ENCODE peak calls at places on chromosomes 1 and 21, in five cellular contexts. One of them, this sample, is unnamed.

GRCh38 chr1:50774759-50775351 is 185.2 kb downstream of the FAF1 start:
- DNase-seq in ovary: no peak
- DNase-seq in IMR-90: peak
- DNase-seq in esophagus squamous epithelium: no peak
- DNase-seq in adrenal gland: no peak
- DNase-seq in this sample: no peak

GRCh38 chr1:117541003-117541402 is 64.8 kb upstream of the TENT5C start:
- DNase-seq in ovary: no peak
- DNase-seq in IMR-90: no peak
- DNase-seq in esophagus squamous epithelium: no peak
- DNase-seq in adrenal gland: peak
- DNase-seq in this sample: peak

GRCh38 chr21:40146201-40146890 is 279.1 kb downstream of the PCP4 start:
- DNase-seq in ovary: no peak
- DNase-seq in IMR-90: no peak
- DNase-seq in esophagus squamous epithelium: no peak
- DNase-seq in adrenal gland: no peak
- DNase-seq in this sample: no peak

GRCh38 chr21:29332461-29333354 is 34.0 kb downstream of the BACH1 start:
- DNase-seq in ovary: no peak
- DNase-seq in IMR-90: peak
- DNase-seq in esophagus squamous epithelium: no peak
- DNase-seq in adrenal gland: peak
- DNase-seq in this sample: no peak

GRCh38 chr1:233025566-233025965 is 75.2 kb downstream of the NTPCR start:
- DNase-seq in ovary: no peak
- DNase-seq in IMR-90: peak
- DNase-seq in esophagus squamous epithelium: no peak
- DNase-seq in adrenal gland: no peak
- DNase-seq in this sample: no peak

GRCh38 chr1:58983159-58983558 is 199.3 kb upstream of the JUN start:
- DNase-seq in ovary: no peak
- DNase-seq in IMR-90: peak
- DNase-seq in esophagus squamous epithelium: no peak
- DNase-seq in adrenal gland: no peak
- DNase-seq in this sample: no peak

GRCh38 chr1:195733826-195734225 is 874.4 kb downstream of the KCNT2 start:
- DNase-seq in ovary: no peak
- DNase-seq in IMR-90: no peak
- DNase-seq in esophagus squamous epithelium: no peak
- DNase-seq in adrenal gland: no peak
- DNase-seq in this sample: no peak

GRCh38 chr21:46127239-46128105 is 27.9 kb downstream of the FTCD start:
- DNase-seq in ovary: peak
- DNase-seq in IMR-90: no peak
- DNase-seq in esophagus squamous epithelium: no peak
- DNase-seq in adrenal gland: peak
- DNase-seq in this sample: no peak

GRCh38 chr1:27193194-27193593 is 38.3 kb upstream of the SLC9A1 start:
- DNase-seq in ovary: no peak
- DNase-seq in IMR-90: no peak
- DNase-seq in esophagus squamous epithelium: no peak
- DNase-seq in adrenal gland: no peak
- DNase-seq in this sample: no peak

GRCh38 chr1:1000357-1001056 is 610 bp upstream of the HES4 start:
- DNase-seq in ovary: peak
- DNase-seq in IMR-90: peak
- DNase-seq in esophagus squamous epithelium: no peak
- DNase-seq in adrenal gland: peak
- DNase-seq in this sample: peak

GRCh38 chr1:64320470-64320869 is 117.0 kb downstream of the UBE2U start:
- DNase-seq in ovary: no peak
- DNase-seq in IMR-90: peak
- DNase-seq in esophagus squamous epithelium: no peak
- DNase-seq in adrenal gland: no peak
- DNase-seq in this sample: no peak

GRCh38 chr1:209585197-209585596 is 1.7 kb downstream of the CAMK1G start:
- DNase-seq in ovary: no peak
- DNase-seq in IMR-90: no peak
- DNase-seq in esophagus squamous epithelium: no peak
- DNase-seq in adrenal gland: no peak
- DNase-seq in this sample: no peak

GRCh38 chr1:72284398-72285073 is 2.2 kb upstream of the NEGR1 start:
- DNase-seq in ovary: peak
- DNase-seq in IMR-90: peak
- DNase-seq in esophagus squamous epithelium: no peak
- DNase-seq in adrenal gland: peak
- DNase-seq in this sample: no peak

GRCh38 chr21:45987121-45987711 is 5.6 kb downstream of the COL6A1 start:
- DNase-seq in ovary: peak
- DNase-seq in IMR-90: no peak
- DNase-seq in esophagus squamous epithelium: no peak
- DNase-seq in adrenal gland: no peak
- DNase-seq in this sample: peak

GRCh38 chr21:29082416-29082815 is 9.0 kb upstream of the CCT8 start:
- DNase-seq in ovary: no peak
- DNase-seq in IMR-90: no peak
- DNase-seq in esophagus squamous epithelium: no peak
- DNase-seq in adrenal gland: no peak
- DNase-seq in this sample: no peak

GRCh38 chr1:64337476-64337875 is 132.5 kb upstream of the CACHD1 start:
- DNase-seq in ovary: no peak
- DNase-seq in IMR-90: no peak
- DNase-seq in esophagus squamous epithelium: no peak
- DNase-seq in adrenal gland: no peak
- DNase-seq in this sample: no peak

GRCh38 chr1:1630191-1630964 is 1.6 kb upstream of the MMP23B start:
- DNase-seq in ovary: peak
- DNase-seq in IMR-90: no peak
- DNase-seq in esophagus squamous epithelium: no peak
- DNase-seq in adrenal gland: peak
- DNase-seq in this sample: peak

GRCh38 chr1:61580417-61580816 is 144.5 kb downstream of the TM2D1 start:
- DNase-seq in ovary: no peak
- DNase-seq in IMR-90: no peak
- DNase-seq in esophagus squamous epithelium: no peak
- DNase-seq in adrenal gland: no peak
- DNase-seq in this sample: no peak

GRCh38 chr1:164786980-164787833 is 228.2 kb downstream of the PBX1 start:
- DNase-seq in ovary: peak
- DNase-seq in IMR-90: peak
- DNase-seq in esophagus squamous epithelium: no peak
- DNase-seq in adrenal gland: peak
- DNase-seq in this sample: peak

GRCh38 chr1:173946380-173946921 is 29.3 kb upstream of the SERPINC1 start:
- DNase-seq in ovary: no peak
- DNase-seq in IMR-90: no peak
- DNase-seq in esophagus squamous epithelium: no peak
- DNase-seq in adrenal gland: no peak
- DNase-seq in this sample: no peak

GRCh38 chr1:152036316-152037216 is at the start of gene S100A11:
- DNase-seq in ovary: peak
- DNase-seq in IMR-90: peak
- DNase-seq in esophagus squamous epithelium: peak
- DNase-seq in adrenal gland: peak
- DNase-seq in this sample: peak

GRCh38 chr21:26385721-26386120 is 187.4 kb downstream of the CYYR1 start:
- DNase-seq in ovary: no peak
- DNase-seq in IMR-90: no peak
- DNase-seq in esophagus squamous epithelium: no peak
- DNase-seq in adrenal gland: no peak
- DNase-seq in this sample: no peak

GRCh38 chr1:8533907-8534306 is 216.0 kb downstream of the SLC45A1 start:
- DNase-seq in ovary: no peak
- DNase-seq in IMR-90: no peak
- DNase-seq in esophagus squamous epithelium: no peak
- DNase-seq in adrenal gland: no peak
- DNase-seq in this sample: no peak

GRCh38 chr1:197519741-197520334 is 251.8 kb downstream of the CRB1 start:
- DNase-seq in ovary: no peak
- DNase-seq in IMR-90: peak
- DNase-seq in esophagus squamous epithelium: no peak
- DNase-seq in adrenal gland: no peak
- DNase-seq in this sample: no peak

GRCh38 chr1:28290851-28291250 is 31.5 kb downstream of the SESN2 start:
- DNase-seq in ovary: no peak
- DNase-seq in IMR-90: no peak
- DNase-seq in esophagus squamous epithelium: no peak
- DNase-seq in adrenal gland: no peak
- DNase-seq in this sample: no peak

DNA sequence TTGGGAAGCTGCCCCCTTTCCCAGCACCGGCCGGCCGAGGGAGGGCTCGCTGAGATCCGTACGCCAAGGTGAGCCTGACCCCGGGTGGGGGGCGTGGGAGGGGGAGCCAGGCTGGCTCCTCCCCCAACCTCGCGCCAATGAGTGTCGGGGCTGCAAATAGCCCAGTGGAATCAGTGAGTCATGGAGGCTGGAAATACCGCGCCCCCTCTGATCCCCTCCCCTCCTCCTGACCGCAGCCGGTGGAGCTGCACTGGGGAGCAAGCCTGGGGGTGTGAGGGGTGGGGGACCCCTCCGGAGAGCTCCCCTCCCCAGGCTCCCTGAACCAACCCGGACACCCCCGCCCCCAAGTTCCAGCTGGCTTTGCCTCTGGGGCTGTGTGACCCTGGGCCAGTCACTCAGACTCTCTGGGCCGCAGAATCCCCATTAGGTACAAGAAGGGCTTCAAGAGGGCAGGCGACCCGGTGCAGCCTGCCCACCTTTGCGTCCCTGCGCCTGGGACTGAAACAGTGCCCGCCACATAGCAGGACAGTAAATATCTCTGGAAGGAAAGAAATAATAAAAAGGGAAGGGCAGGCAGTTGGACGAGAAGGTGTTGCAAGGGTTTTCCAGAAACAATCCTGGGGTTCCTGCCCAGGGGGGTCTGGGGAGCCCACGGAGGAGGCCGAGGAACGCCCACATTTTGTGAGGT is 4.5 kb downstream of the HSPB7 start:
- DNase-seq in ovary: peak
- DNase-seq in IMR-90: peak
- DNase-seq in esophagus squamous epithelium: no peak
- DNase-seq in adrenal gland: peak
- DNase-seq in this sample: peak
- H3K4me3 ChIP-seq in ovary: peak
- H3K4me3 ChIP-seq in IMR-90: peak
- H3K4me3 ChIP-seq in esophagus squamous epithelium: peak
- H3K4me3 ChIP-seq in adrenal gland: no peak
- H3K4me3 ChIP-seq in this sample: no peak

DNA sequence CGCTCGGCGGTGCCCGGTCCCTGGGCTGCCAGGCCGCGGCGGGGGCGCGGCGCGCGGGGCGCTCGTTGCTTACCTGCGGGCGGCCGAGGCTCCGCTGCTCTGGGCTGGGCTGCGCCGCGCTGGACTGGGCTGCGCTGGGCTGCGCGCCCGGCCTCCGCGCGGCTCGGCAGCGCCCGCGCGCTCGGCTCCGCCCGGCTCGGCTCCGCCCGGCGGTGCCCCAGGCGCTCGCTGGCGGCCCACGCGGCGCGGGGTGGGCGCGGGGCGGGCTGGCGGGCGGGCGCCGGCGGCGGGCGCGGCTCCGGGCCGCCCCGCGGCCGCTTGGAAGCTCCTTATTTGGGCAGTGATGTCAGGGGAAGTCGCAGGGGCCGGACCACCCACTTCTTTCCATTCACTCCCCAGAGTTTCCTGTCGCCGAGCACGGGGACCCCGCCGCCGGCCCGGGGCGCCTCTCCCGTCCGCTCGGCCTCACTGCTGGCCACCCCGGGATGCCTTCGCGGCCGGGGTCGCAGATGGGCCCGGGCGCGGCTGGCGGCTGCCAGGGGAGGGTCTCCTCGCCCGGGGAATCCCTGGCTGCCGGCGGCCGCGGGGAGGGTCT is 177.7 kb upstream of the EDN2 start:
- DNase-seq in ovary: peak
- DNase-seq in IMR-90: peak
- DNase-seq in esophagus squamous epithelium: no peak
- DNase-seq in adrenal gland: peak
- DNase-seq in this sample: peak
- TF ChIP-seq POLR2A in ovary: no peak
- TF ChIP-seq POLR2A in IMR-90: peak
- TF ChIP-seq POLR2A in esophagus squamous epithelium: peak
- TF ChIP-seq POLR2A in adrenal gland: peak
- TF ChIP-seq POLR2A in this sample: no peak

GRCh38 chr21:43701936-43702784 is 16.8 kb upstream of the PDXK start:
- DNase-seq in ovary: no peak
- DNase-seq in IMR-90: no peak
- DNase-seq in esophagus squamous epithelium: no peak
- DNase-seq in adrenal gland: no peak
- DNase-seq in this sample: no peak

GRCh38 chr21:43703068-43703880 is 15.7 kb upstream of the PDXK start:
- DNase-seq in ovary: no peak
- DNase-seq in IMR-90: peak
- DNase-seq in esophagus squamous epithelium: no peak
- DNase-seq in adrenal gland: peak
- DNase-seq in this sample: no peak

GRCh38 chr21:43697758-43698643 is 20.9 kb upstream of the PDXK start:
- DNase-seq in ovary: no peak
- DNase-seq in IMR-90: peak
- DNase-seq in esophagus squamous epithelium: no peak
- DNase-seq in adrenal gland: no peak
- DNase-seq in this sample: no peak

GRCh38 chr21:43699933-43700599 is 18.9 kb upstream of the PDXK start:
- DNase-seq in ovary: no peak
- DNase-seq in IMR-90: no peak
- DNase-seq in esophagus squamous epithelium: no peak
- DNase-seq in adrenal gland: no peak
- DNase-seq in this sample: no peak

GRCh38 chr21:43702785-43703067 is 16.2 kb upstream of the PDXK start:
- DNase-seq in ovary: no peak
- DNase-seq in IMR-90: no peak
- DNase-seq in esophagus squamous epithelium: no peak
- DNase-seq in adrenal gland: no peak
- DNase-seq in this sample: no peak
- H3K4me3 ChIP-seq in ovary: no peak
- H3K4me3 ChIP-seq in IMR-90: no peak
- H3K4me3 ChIP-seq in esophagus squamous epithelium: no peak
- H3K4me3 ChIP-seq in adrenal gland: no peak
- H3K4me3 ChIP-seq in this sample: no peak

DNA sequence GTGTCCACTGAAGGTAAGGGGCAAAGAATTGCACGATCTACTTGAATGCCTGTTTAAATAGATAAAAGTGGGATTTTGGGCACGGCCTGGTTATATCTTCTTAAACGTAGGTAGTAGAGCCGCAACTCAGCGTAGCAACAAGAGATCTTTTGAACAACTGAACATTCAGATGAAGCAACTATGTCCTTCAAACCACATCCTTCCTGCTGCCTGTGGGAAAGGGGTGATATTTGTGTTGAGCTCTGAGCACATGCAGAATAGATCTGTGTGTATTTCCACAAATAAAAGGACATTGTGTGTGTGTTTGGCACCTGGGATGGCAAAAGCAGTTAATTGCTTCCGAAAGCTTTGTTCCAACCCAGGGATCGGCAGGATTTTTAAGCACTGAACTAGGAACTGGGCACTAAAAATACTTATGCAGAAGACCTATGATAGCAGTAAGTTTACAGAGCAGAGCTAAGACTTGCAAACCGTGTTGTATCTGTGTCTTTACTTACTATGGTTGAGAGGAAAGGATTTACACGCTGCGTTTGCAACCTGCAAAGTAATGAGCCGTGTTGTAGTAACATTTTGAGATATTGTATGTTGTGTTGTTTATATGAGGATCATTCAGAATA is 333.4 kb downstream of the CHRM3 start:
- DNase-seq in ovary: no peak
- DNase-seq in IMR-90: no peak
- DNase-seq in esophagus squamous epithelium: no peak
- DNase-seq in adrenal gland: no peak
- DNase-seq in this sample: no peak
- TF ChIP-seq POLR2A in ovary: no peak
- TF ChIP-seq POLR2A in IMR-90: no peak
- TF ChIP-seq POLR2A in esophagus squamous epithelium: peak
- TF ChIP-seq POLR2A in adrenal gland: no peak
- TF ChIP-seq POLR2A in this sample: no peak

This sample was measured in lower leg skin.